ENCODE peak calls at places on chromosome 1, in eight cellular contexts. L, U, A, K, D, S, J and X are unnamed samples.
A peak's percentile ranks its signal among the peaks of the same experiment; 100 is the strongest.

GRCh38 chr1:16402742-16403141 is 34.5 kb downstream of the SPATA21 start:
- DNase-seq in L (no peak), U (no peak), A (no peak), K (no peak), D (no peak), S (no peak), J (no peak), X (no peak)

GRCh38 chr1:6907676-6908434 is 122.6 kb downstream of the CAMTA1 start:
- DNase-seq in L (no peak), U (no peak), A (no peak), K (no peak), D (no peak), S (no peak), J (no peak), X (no peak)

GRCh38 chr1:198656500-198656932 is 17.7 kb downstream of the PTPRC start:
- DNase-seq in L (peak; percentile 55), U (peak; percentile 52), A (no peak), K (peak; percentile 17), D (peak; percentile 45), S (no peak), J (peak; percentile 82), X (no peak)

GRCh38 chr1:218164111-218164929 is 120.8 kb upstream of the RRP15 start:
- DNase-seq in L (no peak), U (peak; percentile 3), A (peak; percentile 20), K (peak; percentile 42), D (peak; percentile 19), S (no peak), J (no peak), X (no peak)

GRCh38 chr1:10484519-10484918 is 9.8 kb downstream of the PEX14 start:
- DNase-seq in L (no peak), U (no peak), A (no peak), K (no peak), D (no peak), S (no peak), J (no peak), X (no peak)

GRCh38 chr1:205547932-205548827 is 43.7 kb downstream of the CDK18 start:
- DNase-seq in L (no peak), U (no peak), A (no peak), K (peak; percentile 4), D (no peak), S (no peak), J (peak; percentile 35), X (peak; percentile 69)

GRCh38 chr1:20141001-20141400 is 1.9 kb downstream of the PLA2G2F start:
- DNase-seq in L (no peak), U (no peak), A (no peak), K (no peak), D (no peak), S (no peak), J (no peak), X (no peak)

GRCh38 chr1:94243665-94244064 is 6.3 kb upstream of the ARHGAP29 start:
- DNase-seq in L (no peak), U (no peak), A (no peak), K (no peak), D (no peak), S (no peak), J (no peak), X (no peak)

GRCh38 chr1:41536296-41536695 is 51.8 kb upstream of the EDN2 start:
- DNase-seq in L (no peak), U (no peak), A (no peak), K (no peak), D (no peak), S (no peak), J (no peak), X (no peak)

GRCh38 chr1:97906567-97907228 is 14.1 kb downstream of the DPYD start:
- DNase-seq in L (no peak), U (no peak), A (peak; percentile 39), K (no peak), D (peak; percentile 88), S (no peak), J (peak; percentile 45), X (no peak)